ENCODE peak calls at places on chromosomes 2 and 18, in nine cellular contexts. G is right lobe of liver; T is upper lobe of right lung; F is mammary epithelial cell; B is HCT116; H is CD8-positive, alpha-beta T cell; Y is neural progenitor cell; L is left lung; I is heart right ventricle. K is an unnamed sample. For H3K4me1, the result is how much of the 10 kb centered on the place peaks cover.

GRCh38 chr2:7552825-7553550 is 635.8 kb downstream of the RNF144A start:
- DNase-seq in I (no peak), H (no peak), B (no peak), Y (peak), L (no peak), F (no peak), G (no peak), T (no peak), K (no peak)

GRCh38 chr2:196963961-196964360 is 37.5 kb upstream of the PGAP1 start:
- DNase-seq in I (no peak), T (no peak), L (no peak), Y (no peak), B (no peak), G (no peak), H (no peak), F (peak), K (no peak)

GRCh38 chr2:227503433-227504406 is 31.8 kb downstream of the AGFG1 start:
- DNase-seq in H (no peak), F (peak), L (no peak), T (no peak), Y (no peak), I (no peak), B (peak), G (peak), K (peak)

GRCh38 chr2:37809525-37809924 is 115.6 kb upstream of the RMDN2 start:
- DNase-seq in G (no peak), I (no peak), B (peak), Y (peak), F (peak), L (no peak), H (no peak), T (no peak), K (peak)

GRCh38 chr2:239323473-239323872 is 77.3 kb downstream of the HDAC4 start:
- DNase-seq in Y (no peak), H (no peak), B (no peak), F (no peak), L (no peak), I (no peak), T (no peak), G (no peak), K (no peak)

GRCh38 chr18:34809697-34810096 is 99.6 kb downstream of the DTNA start:
- DNase-seq in I (peak), Y (peak), G (no peak), L (no peak), F (peak), T (no peak), H (no peak), B (peak), K (peak)

GRCh38 chr18:36284671-36285295 is 12.7 kb upstream of the FHOD3 start:
- DNase-seq in H (peak), G (no peak), B (peak), I (no peak), L (no peak), T (no peak), Y (peak), F (peak), K (peak)

GRCh38 chr2:10278029-10278762 is 24.5 kb upstream of the HPCAL1 start:
- DNase-seq in G (peak), L (peak), Y (no peak), F (peak), H (no peak), B (no peak), I (peak), T (peak), K (no peak)

GRCh38 chr2:50777954-50778353 is 254.0 kb downstream of the NRXN1 start:
- DNase-seq in H (no peak), T (no peak), Y (no peak), G (no peak), B (no peak), I (no peak), L (no peak), F (peak), K (no peak)

GRCh38 chr2:223442874-223443273 is 159.3 kb downstream of the SCG2 start:
- DNase-seq in L (no peak), B (no peak), G (no peak), Y (no peak), T (no peak), H (no peak), F (no peak), I (no peak), K (no peak)

GRCh38 chr2:229852565-229852964 is 69.2 kb downstream of the TRIP12 start:
- DNase-seq in I (no peak), T (no peak), H (peak), L (no peak), F (no peak), G (no peak), B (no peak), Y (no peak), K (no peak)

GRCh38 chr2:229856416-229856815 is 65.4 kb downstream of the TRIP12 start:
- DNase-seq in B (no peak), G (no peak), Y (no peak), F (no peak), L (no peak), I (no peak), H (no peak), T (no peak), K (no peak)

GRCh38 chr2:229855116-229855515 is 66.7 kb downstream of the TRIP12 start:
- DNase-seq in F (no peak), T (no peak), B (no peak), G (no peak), Y (no peak), L (no peak), H (no peak), I (no peak), K (no peak)

GRCh38 chr2:229849073-229849472 is 72.7 kb downstream of the TRIP12 start:
- DNase-seq in G (no peak), T (no peak), L (no peak), F (no peak), H (no peak), B (no peak), I (no peak), Y (no peak), K (no peak)

GRCh38 chr2:229851870-229852269 is 69.9 kb downstream of the TRIP12 start:
- DNase-seq in F (no peak), H (no peak), I (no peak), L (no peak), G (no peak), B (no peak), T (no peak), Y (no peak), K (no peak)
- H3K4me1 ChIP-seq in F (under half), H (under half), I (under half), L (under half), G (under half), B (under half), T (under half), Y (under half), K (under half)

DNA sequence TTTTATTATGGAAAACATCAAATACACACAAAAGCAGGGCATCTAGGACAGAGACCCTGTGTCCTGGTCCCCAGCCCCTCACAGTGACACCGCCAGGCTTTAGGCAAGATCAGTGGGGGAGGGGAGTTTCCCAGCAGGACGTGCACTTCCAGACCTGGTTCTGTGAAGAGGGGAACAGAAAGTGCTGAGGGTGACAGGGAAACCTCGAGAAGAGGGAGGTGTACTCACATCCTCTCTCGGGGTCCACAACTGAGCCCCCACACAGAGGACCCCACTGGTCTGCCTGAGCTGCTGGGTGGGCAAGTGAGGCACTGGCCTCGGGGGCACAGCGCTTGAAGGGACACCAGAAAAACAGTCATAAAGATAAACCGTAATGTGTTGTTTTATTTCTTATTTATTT is 4.4 kb upstream of the GPR35 start:
- DNase-seq in L (peak), G (peak), Y (no peak), B (no peak), I (no peak), H (no peak), F (no peak), T (peak), K (no peak)
- H3K4me1 ChIP-seq in L (half or more), G (under half), Y (under half), B (under half), I (under half), H (half or more), F (under half), T (under half), K (under half)

GRCh38 chr2:2942906-2943305 is 434.7 kb downstream of the EIPR1 start:
- DNase-seq in L (no peak), Y (no peak), F (no peak), I (no peak), T (no peak), B (no peak), G (no peak), H (no peak), K (no peak)
- H3K4me1 ChIP-seq in L (under half), Y (under half), F (under half), I (under half), T (under half), B (under half), G (under half), H (under half), K (under half)

GRCh38 chr2:208326016-208326415 is 60.0 kb downstream of the PIKFYVE start:
- DNase-seq in G (no peak), T (no peak), F (no peak), B (no peak), L (no peak), Y (no peak), H (no peak), I (no peak), K (no peak)

GRCh38 chr2:208318127-208318526 is 52.1 kb downstream of the PIKFYVE start:
- DNase-seq in Y (no peak), B (no peak), G (no peak), H (no peak), I (no peak), F (no peak), T (no peak), L (no peak), K (no peak)

GRCh38 chr2:208315081-208315788 is 49.2 kb downstream of the PIKFYVE start:
- DNase-seq in I (no peak), L (no peak), F (peak), H (no peak), Y (no peak), T (no peak), G (no peak), B (no peak), K (peak)

GRCh38 chr2:208319403-208319802 is 53.3 kb downstream of the PIKFYVE start:
- DNase-seq in F (no peak), T (no peak), H (no peak), B (no peak), G (no peak), L (no peak), I (no peak), Y (no peak), K (no peak)

GRCh38 chr2:208320686-208321085 is 54.6 kb downstream of the PIKFYVE start:
- DNase-seq in T (no peak), I (peak), Y (no peak), L (no peak), H (no peak), B (no peak), G (no peak), F (no peak), K (no peak)
- H3K4me1 ChIP-seq in T (under half), I (under half), Y (under half), L (under half), H (under half), B (under half), G (under half), F (under half), K (under half)

GRCh38 chr2:110852541-110853263 is 120.3 kb downstream of the ACOXL start:
- DNase-seq in G (no peak), T (no peak), H (no peak), I (no peak), F (no peak), B (no peak), L (no peak), Y (no peak), K (no peak)
- H3K4me1 ChIP-seq in G (under half), T (under half), H (under half), I (under half), F (under half), B (under half), L (under half), Y (under half), K (under half)

DNA sequence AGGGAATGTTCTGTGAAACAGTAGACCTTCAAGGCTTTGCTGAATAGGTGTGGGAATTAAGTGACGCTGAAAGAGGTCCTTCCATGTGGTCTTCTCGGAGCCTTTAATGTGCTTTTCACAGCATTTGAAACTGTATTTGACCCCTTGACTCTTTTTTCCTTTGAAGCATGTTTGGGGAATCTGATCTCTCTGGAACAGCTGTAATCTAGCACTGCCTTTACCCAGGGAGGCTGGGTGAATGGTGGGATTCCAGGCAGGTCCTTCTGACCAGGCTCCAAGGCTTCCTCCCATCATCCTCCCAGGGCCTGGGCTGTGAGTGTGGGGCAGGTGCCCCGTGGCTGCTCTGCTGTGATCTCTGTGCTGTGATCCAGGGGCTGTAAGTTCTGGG is 4.2 kb downstream of the ZAP70 start:
- DNase-seq in H (no peak), L (no peak), Y (no peak), G (no peak), F (no peak), I (no peak), B (no peak), T (no peak), K (no peak)
- H3K4me1 ChIP-seq in H (half or more), L (under half), Y (under half), G (under half), F (under half), I (under half), B (under half), T (under half), K (under half)

DNA sequence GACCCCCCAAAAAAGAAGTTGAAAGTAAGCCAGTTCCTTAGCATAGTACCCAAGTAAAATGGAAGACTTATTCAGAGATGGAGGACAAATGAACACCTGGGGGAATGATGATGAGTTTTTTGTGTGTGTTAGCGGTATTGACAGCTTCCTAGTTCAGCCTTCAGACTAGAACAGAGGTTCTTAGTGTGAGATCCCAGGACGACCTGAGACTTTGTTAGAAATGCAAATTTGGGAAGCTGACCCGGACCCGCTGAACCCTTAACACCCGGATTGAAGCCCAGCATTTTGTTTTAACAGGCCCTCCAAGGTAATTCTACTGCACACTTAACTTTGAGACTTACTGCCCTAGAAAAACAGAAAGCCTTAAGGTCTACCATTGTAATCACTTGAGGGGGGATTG is 20.3 kb downstream of the SPOPL start:
- DNase-seq in L (no peak), H (no peak), T (no peak), F (no peak), Y (peak), B (no peak), I (no peak), G (no peak), K (no peak)
- H3K4me1 ChIP-seq in L (under half), H (under half), T (under half), F (under half), Y (under half), B (under half), I (under half), G (under half), K (under half)

K was measured in A549.